ENCODE peak calls at places on chromosomes 3 and 15, in four cellular contexts. Q, Y, F and R are unnamed samples.

GRCh38 chr3:11495948-11496557 is 147.7 kb downstream of the VGLL4 start:
- DNase-seq in Q (peak; percentile 92), Y (no peak), F (no peak), R (no peak)

GRCh38 chr15:71810256-71811035 is at the start of gene NR2E3:
- DNase-seq in Q (no peak), Y (no peak), F (peak; percentile 25), R (no peak)

GRCh38 chr3:126104742-126105605 is 21.1 kb upstream of the SLC41A3 start:
- DNase-seq in Q (no peak), Y (no peak), F (no peak), R (no peak)

GRCh38 chr15:89893027-89893426 is 767 bp downstream of the AP3S2 start:
- DNase-seq in Q (no peak), Y (no peak), F (no peak), R (no peak)

GRCh38 chr3:46849098-46849631 is 14.1 kb downstream of the MYL3 start:
- DNase-seq in Q (no peak), Y (no peak), F (no peak), R (no peak)

GRCh38 chr3:107063351-107063750 is 313.9 kb upstream of the CCDC54 start:
- DNase-seq in Q (peak; percentile 77), Y (no peak), F (no peak), R (no peak)

GRCh38 chr3:65412591-65412990 is 626.1 kb downstream of the MAGI1 start:
- DNase-seq in Q (no peak), Y (no peak), F (no peak), R (peak; percentile 76)

GRCh38 chr3:153429821-153430220 is 267.8 kb downstream of the RAP2B start:
- DNase-seq in Q (no peak), Y (no peak), F (no peak), R (no peak)

GRCh38 chr3:131608296-131608695 is 105.5 kb upstream of the MRPL3 start:
- DNase-seq in Q (no peak), Y (no peak), F (no peak), R (no peak)

GRCh38 chr15:73265536-73266153 is 103.1 kb downstream of the HCN4 start:
- DNase-seq in Q (peak; percentile 40), Y (peak; percentile 56), F (no peak), R (no peak)

GRCh38 chr3:79255292-79255691 is 512.5 kb downstream of the ROBO1 start:
- DNase-seq in Q (no peak), Y (no peak), F (no peak), R (no peak)

GRCh38 chr3:44862221-44862637 is 517 bp downstream of the TMEM42 start:
- DNase-seq in Q (peak; percentile 37), Y (no peak), F (no peak), R (no peak)

GRCh38 chr3:37609711-37610110 is 252.0 kb upstream of the CTDSPL start:
- DNase-seq in Q (no peak), Y (no peak), F (no peak), R (no peak)

GRCh38 chr3:37608061-37608702 is 253.5 kb upstream of the CTDSPL start:
- DNase-seq in Q (no peak), Y (no peak), F (no peak), R (no peak)

GRCh38 chr3:37605754-37606153 is 255.9 kb upstream of the CTDSPL start:
- DNase-seq in Q (no peak), Y (no peak), F (no peak), R (no peak)

GRCh38 chr3:37606472-37606871 is 255.2 kb upstream of the CTDSPL start:
- DNase-seq in Q (no peak), Y (no peak), F (no peak), R (no peak)

DNA sequence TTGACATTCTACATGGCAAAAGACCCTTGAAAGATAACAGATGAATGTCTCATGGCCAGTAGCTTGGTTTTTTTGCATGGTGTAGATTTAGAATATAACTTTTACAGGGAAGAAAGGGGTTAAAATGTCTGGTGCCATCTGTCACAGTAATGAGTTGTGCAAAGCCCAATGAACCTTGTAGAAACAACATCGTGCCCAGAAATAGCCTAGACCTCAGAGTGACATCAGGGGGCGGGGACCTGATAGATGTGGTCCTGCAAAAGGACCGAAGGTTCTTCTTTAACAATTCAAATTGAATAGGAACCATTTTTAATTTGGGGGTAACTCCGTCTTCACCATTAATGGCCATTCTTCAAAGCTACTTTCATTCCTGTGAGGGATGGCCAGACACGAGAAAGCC is 254.1 kb upstream of the CTDSPL start:
- DNase-seq in Q (no peak), Y (no peak), F (no peak), R (no peak)
- H3K4me1 ChIP-seq in Q (no peaks in the 10 kb centered on the region), Y (no peaks in the 10 kb centered on the region), F (peaks cover 5% of the 10 kb centered on the region), R (peaks cover 12% of the 10 kb centered on the region)

DNA sequence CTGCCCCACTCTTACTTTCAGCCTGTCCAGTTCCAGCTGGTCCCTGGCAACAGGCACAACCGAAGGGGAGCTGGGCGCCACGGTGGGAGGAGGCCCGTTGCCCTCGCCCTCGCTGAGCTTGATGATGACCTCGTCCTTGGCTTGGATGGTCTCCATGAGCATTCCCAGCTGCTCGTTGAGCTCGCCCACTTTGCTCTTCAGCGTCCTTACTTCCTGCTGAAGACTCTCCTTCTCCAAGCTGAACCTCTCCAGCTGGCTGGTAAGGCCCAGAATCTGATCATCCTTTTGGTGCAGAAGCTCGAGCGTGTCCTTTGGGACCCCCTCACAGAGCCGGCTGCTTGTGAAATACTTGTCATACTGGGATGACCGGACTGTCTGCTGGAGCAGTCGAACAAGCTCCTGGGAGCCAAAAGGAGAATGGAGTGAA is 53.4 kb downstream of the TBC1D2B start:
- DNase-seq in Q (peak; percentile 45), Y (no peak), F (no peak), R (peak; percentile 46)
- H3K4me1 ChIP-seq in Q (peaks cover 6% of the 10 kb centered on the region), Y (peaks cover 3% of the 10 kb centered on the region), F (peaks cover 15% of the 10 kb centered on the region), R (no peaks in the 10 kb centered on the region)

DNA sequence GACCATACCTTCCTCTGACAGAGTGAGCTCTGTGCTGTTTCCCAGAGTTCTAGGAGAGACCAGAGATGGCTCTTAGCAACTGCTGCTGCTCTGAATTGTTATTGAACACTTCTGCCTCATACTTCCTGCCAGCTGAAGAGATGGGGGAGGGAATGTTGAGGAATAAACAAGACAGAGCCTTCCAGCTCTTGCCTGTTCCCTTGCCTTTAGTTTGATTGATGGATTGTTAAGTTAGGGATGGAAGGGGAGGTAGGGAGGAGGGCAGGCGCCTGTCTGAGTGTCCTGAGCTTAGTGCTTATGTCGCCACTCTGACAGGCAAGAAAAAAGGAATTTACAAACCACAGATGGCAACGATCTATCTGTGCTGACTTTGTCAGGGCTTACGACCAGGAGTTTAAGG is 42.8 kb downstream of the ZNF609 start:
- DNase-seq in Q (peak; percentile 66), Y (no peak), F (no peak), R (no peak)
- H3K4me1 ChIP-seq in Q (peaks cover 28% of the 10 kb centered on the region), Y (peaks cover 82% of the 10 kb centered on the region), F (peaks cover 14% of the 10 kb centered on the region), R (no peaks in the 10 kb centered on the region)

GRCh38 chr15:39621961-39622360 is 41.1 kb downstream of the THBS1 start:
- DNase-seq in Q (no peak), Y (no peak), F (no peak), R (no peak)
- H3K4me1 ChIP-seq in Q (peaks cover 17% of the 10 kb centered on the region), Y (peaks cover 51% of the 10 kb centered on the region), F (peaks cover 11% of the 10 kb centered on the region), R (no peaks in the 10 kb centered on the region)

GRCh38 chr3:177611781-177612389 is 414.6 kb upstream of the TBL1XR1 start:
- DNase-seq in Q (no peak), Y (no peak), F (no peak), R (no peak)

GRCh38 chr3:177609613-177610012 is 412.3 kb upstream of the TBL1XR1 start:
- DNase-seq in Q (no peak), Y (no peak), F (no peak), R (no peak)

GRCh38 chr3:177610677-177611654 is 413.7 kb upstream of the TBL1XR1 start:
- DNase-seq in Q (peak; percentile 59), Y (no peak), F (peak; percentile 41), R (peak; percentile 72)

GRCh38 chr3:177608443-177608842 is 411.2 kb upstream of the TBL1XR1 start:
- DNase-seq in Q (no peak), Y (no peak), F (no peak), R (no peak)

GRCh38 chr3:177610262-177610661 is 413.0 kb upstream of the TBL1XR1 start:
- DNase-seq in Q (no peak), Y (no peak), F (no peak), R (no peak)
- H3K4me1 ChIP-seq in Q (no peaks in the 10 kb centered on the region), Y (peaks cover 9% of the 10 kb centered on the region), F (no peaks in the 10 kb centered on the region), R (no peaks in the 10 kb centered on the region)

DNA sequence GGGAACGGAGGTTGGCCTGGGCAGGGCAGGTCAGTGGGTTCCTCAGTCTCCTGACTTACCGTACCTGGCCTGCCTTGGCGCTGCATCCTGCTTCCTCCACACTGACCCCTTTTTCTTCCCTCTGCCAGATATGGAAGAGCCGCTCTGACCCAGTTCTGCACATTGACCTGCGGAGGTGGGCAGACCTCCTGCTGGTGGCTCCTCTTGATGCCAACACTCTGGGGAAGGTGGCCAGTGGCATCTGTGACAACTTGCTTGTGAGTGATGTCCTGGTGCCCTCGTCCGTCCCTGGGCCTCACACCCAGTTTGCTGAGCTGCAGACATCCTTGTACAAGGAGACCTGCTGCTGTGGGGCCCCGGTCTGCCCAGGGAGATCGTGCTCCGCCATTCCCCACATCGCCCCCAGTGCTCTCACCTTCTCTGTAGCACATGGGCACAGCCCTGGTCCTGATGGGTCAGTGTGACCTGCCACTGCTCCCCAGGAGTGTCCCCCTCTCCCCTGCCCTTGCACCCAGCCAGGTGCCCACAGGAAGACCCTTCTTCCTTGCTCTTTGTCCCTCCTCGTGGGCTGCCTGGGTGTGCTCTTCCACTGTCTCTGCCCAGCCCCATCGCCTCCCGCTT is 21.0 kb downstream of the PPCDC start:
- DNase-seq in Q (no peak), Y (no peak), F (no peak), R (no peak)
- H3K4me1 ChIP-seq in Q (peaks cover 22% of the 10 kb centered on the region), Y (peaks cover 40% of the 10 kb centered on the region), F (peaks cover 49% of the 10 kb centered on the region), R (no peaks in the 10 kb centered on the region)

DNA sequence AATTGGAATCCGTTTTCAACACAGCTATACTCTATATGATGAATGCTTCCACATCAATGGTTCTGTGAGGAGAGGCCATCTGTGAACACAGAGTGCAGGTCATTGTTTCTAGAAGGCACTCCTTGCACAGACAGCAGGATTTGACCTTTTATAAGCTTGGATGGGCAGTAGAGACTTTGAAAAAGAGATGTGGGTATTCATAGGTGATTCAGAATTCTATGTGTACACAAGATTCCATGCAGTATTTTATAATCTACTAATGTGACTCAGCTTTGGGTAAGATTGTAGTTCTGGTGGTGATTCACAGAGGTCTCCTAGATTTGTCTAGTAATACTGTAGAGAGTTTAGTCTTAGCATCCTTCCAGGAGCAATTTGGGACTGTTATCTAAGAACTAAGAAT is 12.6 kb downstream of the ARPP21 start:
- DNase-seq in Q (peak; percentile 75), Y (no peak), F (no peak), R (no peak)
- H3K4me1 ChIP-seq in Q (no peaks in the 10 kb centered on the region), Y (no peaks in the 10 kb centered on the region), F (no peaks in the 10 kb centered on the region), R (no peaks in the 10 kb centered on the region)

GRCh38 chr15:88641959-88642452 is 3.2 kb downstream of the ISG20 start:
- DNase-seq in Q (no peak), Y (no peak), F (no peak), R (no peak)
- H3K4me1 ChIP-seq in Q (peaks cover 11% of the 10 kb centered on the region), Y (peaks cover 97% of the 10 kb centered on the region), F (peaks cover 28% of the 10 kb centered on the region), R (no peaks in the 10 kb centered on the region)